ENCODE peak calls at places on chromosome 6, in seven cellular contexts. One of them, this sample, is unnamed.

GRCh38 chr6:133396630-133397335 is 155.6 kb downstream of the EYA4 start:
- DNase-seq in stimulated activated CD8-positive, alpha-beta memory T cell treated with anti-CD3 and anti-CD28 coated beads, Interleukin-15, amount 100 ng/mL, for 4 hours: no peak
- DNase-seq in stimulated activated naive CD4-positive, alpha-beta T cell: no peak
- DNase-seq in NCI-H446: no peak
- DNase-seq in stimulated activated CD4-positive, alpha-beta T cell treated with anti-CD3 and anti-CD28 coated beads, Interleukin-2, amount 100 ng/mL, for 24 hours: no peak
- DNase-seq in choroid plexus epithelial cell: no peak
- DNase-seq in transverse colon: no peak
- DNase-seq in this sample: no peak

GRCh38 chr6:32815996-32816395 is 806 bp downstream of the HLA-DOB start:
- DNase-seq in choroid plexus epithelial cell: no peak
- DNase-seq in stimulated activated CD4-positive, alpha-beta T cell treated with anti-CD3 and anti-CD28 coated beads, Interleukin-2, amount 100 ng/mL, for 24 hours: no peak
- DNase-seq in NCI-H446: no peak
- DNase-seq in transverse colon: no peak
- DNase-seq in stimulated activated CD8-positive, alpha-beta memory T cell treated with anti-CD3 and anti-CD28 coated beads, Interleukin-15, amount 100 ng/mL, for 4 hours: no peak
- DNase-seq in stimulated activated naive CD4-positive, alpha-beta T cell: no peak
- DNase-seq in this sample: no peak

GRCh38 chr6:139743629-139744028 is 369.2 kb upstream of the CITED2 start:
- DNase-seq in stimulated activated CD4-positive, alpha-beta T cell treated with anti-CD3 and anti-CD28 coated beads, Interleukin-2, amount 100 ng/mL, for 24 hours: no peak
- DNase-seq in choroid plexus epithelial cell: peak
- DNase-seq in stimulated activated CD8-positive, alpha-beta memory T cell treated with anti-CD3 and anti-CD28 coated beads, Interleukin-15, amount 100 ng/mL, for 4 hours: no peak
- DNase-seq in transverse colon: no peak
- DNase-seq in stimulated activated naive CD4-positive, alpha-beta T cell: no peak
- DNase-seq in NCI-H446: no peak
- DNase-seq in this sample: peak

GRCh38 chr6:108597601-108598315 is 37.0 kb downstream of the FOXO3 start:
- DNase-seq in stimulated activated CD4-positive, alpha-beta T cell treated with anti-CD3 and anti-CD28 coated beads, Interleukin-2, amount 100 ng/mL, for 24 hours: no peak
- DNase-seq in choroid plexus epithelial cell: no peak
- DNase-seq in stimulated activated naive CD4-positive, alpha-beta T cell: no peak
- DNase-seq in transverse colon: no peak
- DNase-seq in stimulated activated CD8-positive, alpha-beta memory T cell treated with anti-CD3 and anti-CD28 coated beads, Interleukin-15, amount 100 ng/mL, for 4 hours: no peak
- DNase-seq in NCI-H446: no peak
- DNase-seq in this sample: no peak

GRCh38 chr6:95093154-95093553 is 484.2 kb upstream of the MANEA start:
- DNase-seq in stimulated activated CD4-positive, alpha-beta T cell treated with anti-CD3 and anti-CD28 coated beads, Interleukin-2, amount 100 ng/mL, for 24 hours: no peak
- DNase-seq in NCI-H446: no peak
- DNase-seq in transverse colon: no peak
- DNase-seq in stimulated activated CD8-positive, alpha-beta memory T cell treated with anti-CD3 and anti-CD28 coated beads, Interleukin-15, amount 100 ng/mL, for 4 hours: no peak
- DNase-seq in stimulated activated naive CD4-positive, alpha-beta T cell: no peak
- DNase-seq in choroid plexus epithelial cell: peak
- DNase-seq in this sample: no peak

GRCh38 chr6:160202411-160202810 is 56.2 kb downstream of the SLC22A2 start:
- DNase-seq in stimulated activated CD4-positive, alpha-beta T cell treated with anti-CD3 and anti-CD28 coated beads, Interleukin-2, amount 100 ng/mL, for 24 hours: no peak
- DNase-seq in stimulated activated naive CD4-positive, alpha-beta T cell: no peak
- DNase-seq in stimulated activated CD8-positive, alpha-beta memory T cell treated with anti-CD3 and anti-CD28 coated beads, Interleukin-15, amount 100 ng/mL, for 4 hours: no peak
- DNase-seq in choroid plexus epithelial cell: no peak
- DNase-seq in NCI-H446: no peak
- DNase-seq in transverse colon: no peak
- DNase-seq in this sample: no peak

GRCh38 chr6:26170181-26170580 is 83.0 kb downstream of the HFE start:
- DNase-seq in choroid plexus epithelial cell: no peak
- DNase-seq in stimulated activated naive CD4-positive, alpha-beta T cell: no peak
- DNase-seq in stimulated activated CD4-positive, alpha-beta T cell treated with anti-CD3 and anti-CD28 coated beads, Interleukin-2, amount 100 ng/mL, for 24 hours: no peak
- DNase-seq in NCI-H446: no peak
- DNase-seq in transverse colon: no peak
- DNase-seq in stimulated activated CD8-positive, alpha-beta memory T cell treated with anti-CD3 and anti-CD28 coated beads, Interleukin-15, amount 100 ng/mL, for 4 hours: no peak
- DNase-seq in this sample: no peak

GRCh38 chr6:65937982-65938381 is 231.0 kb upstream of the EYS start:
- DNase-seq in stimulated activated naive CD4-positive, alpha-beta T cell: no peak
- DNase-seq in NCI-H446: no peak
- DNase-seq in stimulated activated CD8-positive, alpha-beta memory T cell treated with anti-CD3 and anti-CD28 coated beads, Interleukin-15, amount 100 ng/mL, for 4 hours: no peak
- DNase-seq in stimulated activated CD4-positive, alpha-beta T cell treated with anti-CD3 and anti-CD28 coated beads, Interleukin-2, amount 100 ng/mL, for 24 hours: no peak
- DNase-seq in transverse colon: no peak
- DNase-seq in choroid plexus epithelial cell: no peak
- DNase-seq in this sample: no peak

GRCh38 chr6:11532097-11532496 is 5.5 kb upstream of the TMEM170B start:
- DNase-seq in NCI-H446: peak
- DNase-seq in stimulated activated naive CD4-positive, alpha-beta T cell: no peak
- DNase-seq in choroid plexus epithelial cell: no peak
- DNase-seq in transverse colon: no peak
- DNase-seq in stimulated activated CD8-positive, alpha-beta memory T cell treated with anti-CD3 and anti-CD28 coated beads, Interleukin-15, amount 100 ng/mL, for 4 hours: no peak
- DNase-seq in stimulated activated CD4-positive, alpha-beta T cell treated with anti-CD3 and anti-CD28 coated beads, Interleukin-2, amount 100 ng/mL, for 24 hours: no peak
- DNase-seq in this sample: no peak

GRCh38 chr6:123393333-123393732 is 243.4 kb downstream of the TRDN start:
- DNase-seq in stimulated activated CD8-positive, alpha-beta memory T cell treated with anti-CD3 and anti-CD28 coated beads, Interleukin-15, amount 100 ng/mL, for 4 hours: no peak
- DNase-seq in stimulated activated CD4-positive, alpha-beta T cell treated with anti-CD3 and anti-CD28 coated beads, Interleukin-2, amount 100 ng/mL, for 24 hours: no peak
- DNase-seq in choroid plexus epithelial cell: peak
- DNase-seq in stimulated activated naive CD4-positive, alpha-beta T cell: no peak
- DNase-seq in NCI-H446: no peak
- DNase-seq in transverse colon: no peak
- DNase-seq in this sample: peak

GRCh38 chr6:161429921-161430490 is 156.1 kb upstream of the AGPAT4 start:
- DNase-seq in stimulated activated naive CD4-positive, alpha-beta T cell: no peak
- DNase-seq in transverse colon: no peak
- DNase-seq in NCI-H446: no peak
- DNase-seq in choroid plexus epithelial cell: peak
- DNase-seq in stimulated activated CD8-positive, alpha-beta memory T cell treated with anti-CD3 and anti-CD28 coated beads, Interleukin-15, amount 100 ng/mL, for 4 hours: no peak
- DNase-seq in stimulated activated CD4-positive, alpha-beta T cell treated with anti-CD3 and anti-CD28 coated beads, Interleukin-2, amount 100 ng/mL, for 24 hours: no peak
- DNase-seq in this sample: peak

GRCh38 chr6:84263557-84263956 is 36.1 kb upstream of the CEP162 start:
- DNase-seq in stimulated activated CD4-positive, alpha-beta T cell treated with anti-CD3 and anti-CD28 coated beads, Interleukin-2, amount 100 ng/mL, for 24 hours: no peak
- DNase-seq in NCI-H446: no peak
- DNase-seq in choroid plexus epithelial cell: peak
- DNase-seq in stimulated activated naive CD4-positive, alpha-beta T cell: no peak
- DNase-seq in transverse colon: no peak
- DNase-seq in stimulated activated CD8-positive, alpha-beta memory T cell treated with anti-CD3 and anti-CD28 coated beads, Interleukin-15, amount 100 ng/mL, for 4 hours: no peak
- DNase-seq in this sample: no peak

GRCh38 chr6:16238057-16238657 is at the start of gene GMPR:
- DNase-seq in NCI-H446: no peak
- DNase-seq in stimulated activated naive CD4-positive, alpha-beta T cell: peak
- DNase-seq in transverse colon: peak
- DNase-seq in stimulated activated CD8-positive, alpha-beta memory T cell treated with anti-CD3 and anti-CD28 coated beads, Interleukin-15, amount 100 ng/mL, for 4 hours: peak
- DNase-seq in choroid plexus epithelial cell: peak
- DNase-seq in stimulated activated CD4-positive, alpha-beta T cell treated with anti-CD3 and anti-CD28 coated beads, Interleukin-2, amount 100 ng/mL, for 24 hours: peak
- DNase-seq in this sample: peak

GRCh38 chr6:3884007-3884745 is 35.0 kb downstream of the FAM50B start:
- DNase-seq in transverse colon: no peak
- DNase-seq in stimulated activated CD8-positive, alpha-beta memory T cell treated with anti-CD3 and anti-CD28 coated beads, Interleukin-15, amount 100 ng/mL, for 4 hours: no peak
- DNase-seq in stimulated activated naive CD4-positive, alpha-beta T cell: no peak
- DNase-seq in choroid plexus epithelial cell: peak
- DNase-seq in stimulated activated CD4-positive, alpha-beta T cell treated with anti-CD3 and anti-CD28 coated beads, Interleukin-2, amount 100 ng/mL, for 24 hours: no peak
- DNase-seq in NCI-H446: no peak
- DNase-seq in this sample: peak

GRCh38 chr6:37142047-37142614 is 27.8 kb upstream of the PIM1 start:
- DNase-seq in choroid plexus epithelial cell: no peak
- DNase-seq in NCI-H446: peak
- DNase-seq in transverse colon: no peak
- DNase-seq in stimulated activated CD8-positive, alpha-beta memory T cell treated with anti-CD3 and anti-CD28 coated beads, Interleukin-15, amount 100 ng/mL, for 4 hours: no peak
- DNase-seq in stimulated activated CD4-positive, alpha-beta T cell treated with anti-CD3 and anti-CD28 coated beads, Interleukin-2, amount 100 ng/mL, for 24 hours: no peak
- DNase-seq in stimulated activated naive CD4-positive, alpha-beta T cell: no peak
- DNase-seq in this sample: no peak

GRCh38 chr6:37052027-37052628 is 46.7 kb downstream of the FGD2 start:
- DNase-seq in choroid plexus epithelial cell: no peak
- DNase-seq in stimulated activated CD8-positive, alpha-beta memory T cell treated with anti-CD3 and anti-CD28 coated beads, Interleukin-15, amount 100 ng/mL, for 4 hours: no peak
- DNase-seq in NCI-H446: no peak
- DNase-seq in transverse colon: no peak
- DNase-seq in stimulated activated naive CD4-positive, alpha-beta T cell: no peak
- DNase-seq in stimulated activated CD4-positive, alpha-beta T cell treated with anti-CD3 and anti-CD28 coated beads, Interleukin-2, amount 100 ng/mL, for 24 hours: peak
- DNase-seq in this sample: peak

GRCh38 chr6:95576621-95577316 is 566 bp upstream of the MANEA start:
- DNase-seq in transverse colon: no peak
- DNase-seq in stimulated activated CD4-positive, alpha-beta T cell treated with anti-CD3 and anti-CD28 coated beads, Interleukin-2, amount 100 ng/mL, for 24 hours: no peak
- DNase-seq in stimulated activated CD8-positive, alpha-beta memory T cell treated with anti-CD3 and anti-CD28 coated beads, Interleukin-15, amount 100 ng/mL, for 4 hours: no peak
- DNase-seq in NCI-H446: no peak
- DNase-seq in stimulated activated naive CD4-positive, alpha-beta T cell: peak
- DNase-seq in choroid plexus epithelial cell: peak
- DNase-seq in this sample: peak

GRCh38 chr6:25889877-25890853 is 16.1 kb upstream of the SLC17A3 start:
- DNase-seq in NCI-H446: peak
- DNase-seq in choroid plexus epithelial cell: peak
- DNase-seq in stimulated activated naive CD4-positive, alpha-beta T cell: peak
- DNase-seq in stimulated activated CD4-positive, alpha-beta T cell treated with anti-CD3 and anti-CD28 coated beads, Interleukin-2, amount 100 ng/mL, for 24 hours: no peak
- DNase-seq in transverse colon: peak
- DNase-seq in stimulated activated CD8-positive, alpha-beta memory T cell treated with anti-CD3 and anti-CD28 coated beads, Interleukin-15, amount 100 ng/mL, for 4 hours: no peak
- DNase-seq in this sample: peak

GRCh38 chr6:110874880-110875547 is 429 bp downstream of the AMD1 start:
- DNase-seq in stimulated activated CD4-positive, alpha-beta T cell treated with anti-CD3 and anti-CD28 coated beads, Interleukin-2, amount 100 ng/mL, for 24 hours: peak
- DNase-seq in stimulated activated naive CD4-positive, alpha-beta T cell: no peak
- DNase-seq in NCI-H446: no peak
- DNase-seq in transverse colon: peak
- DNase-seq in choroid plexus epithelial cell: no peak
- DNase-seq in stimulated activated CD8-positive, alpha-beta memory T cell treated with anti-CD3 and anti-CD28 coated beads, Interleukin-15, amount 100 ng/mL, for 4 hours: peak
- DNase-seq in this sample: peak

GRCh38 chr6:163721435-163721834 is 306.9 kb downstream of the QKI start:
- DNase-seq in stimulated activated CD8-positive, alpha-beta memory T cell treated with anti-CD3 and anti-CD28 coated beads, Interleukin-15, amount 100 ng/mL, for 4 hours: no peak
- DNase-seq in NCI-H446: no peak
- DNase-seq in stimulated activated CD4-positive, alpha-beta T cell treated with anti-CD3 and anti-CD28 coated beads, Interleukin-2, amount 100 ng/mL, for 24 hours: no peak
- DNase-seq in stimulated activated naive CD4-positive, alpha-beta T cell: no peak
- DNase-seq in choroid plexus epithelial cell: no peak
- DNase-seq in transverse colon: no peak
- DNase-seq in this sample: no peak

GRCh38 chr6:9766240-9766915 is 648.5 kb downstream of the TFAP2A start:
- DNase-seq in choroid plexus epithelial cell: peak
- DNase-seq in transverse colon: no peak
- DNase-seq in stimulated activated naive CD4-positive, alpha-beta T cell: no peak
- DNase-seq in stimulated activated CD4-positive, alpha-beta T cell treated with anti-CD3 and anti-CD28 coated beads, Interleukin-2, amount 100 ng/mL, for 24 hours: no peak
- DNase-seq in stimulated activated CD8-positive, alpha-beta memory T cell treated with anti-CD3 and anti-CD28 coated beads, Interleukin-15, amount 100 ng/mL, for 4 hours: no peak
- DNase-seq in NCI-H446: no peak
- DNase-seq in this sample: no peak

GRCh38 chr6:90288404-90288803 is 8.2 kb downstream of the BACH2 start:
- DNase-seq in stimulated activated naive CD4-positive, alpha-beta T cell: no peak
- DNase-seq in stimulated activated CD4-positive, alpha-beta T cell treated with anti-CD3 and anti-CD28 coated beads, Interleukin-2, amount 100 ng/mL, for 24 hours: no peak
- DNase-seq in NCI-H446: no peak
- DNase-seq in stimulated activated CD8-positive, alpha-beta memory T cell treated with anti-CD3 and anti-CD28 coated beads, Interleukin-15, amount 100 ng/mL, for 4 hours: no peak
- DNase-seq in transverse colon: no peak
- DNase-seq in choroid plexus epithelial cell: peak
- DNase-seq in this sample: no peak

GRCh38 chr6:31139599-31139998 is 733 bp upstream of the PSORS1C2 start:
- DNase-seq in choroid plexus epithelial cell: no peak
- DNase-seq in transverse colon: no peak
- DNase-seq in NCI-H446: no peak
- DNase-seq in stimulated activated CD4-positive, alpha-beta T cell treated with anti-CD3 and anti-CD28 coated beads, Interleukin-2, amount 100 ng/mL, for 24 hours: no peak
- DNase-seq in stimulated activated naive CD4-positive, alpha-beta T cell: no peak
- DNase-seq in stimulated activated CD8-positive, alpha-beta memory T cell treated with anti-CD3 and anti-CD28 coated beads, Interleukin-15, amount 100 ng/mL, for 4 hours: no peak
- DNase-seq in this sample: no peak

GRCh38 chr6:34511923-34512737 is 44.0 kb downstream of the SPDEF start:
- DNase-seq in stimulated activated CD4-positive, alpha-beta T cell treated with anti-CD3 and anti-CD28 coated beads, Interleukin-2, amount 100 ng/mL, for 24 hours: no peak
- DNase-seq in choroid plexus epithelial cell: no peak
- DNase-seq in NCI-H446: no peak
- DNase-seq in stimulated activated naive CD4-positive, alpha-beta T cell: no peak
- DNase-seq in transverse colon: no peak
- DNase-seq in stimulated activated CD8-positive, alpha-beta memory T cell treated with anti-CD3 and anti-CD28 coated beads, Interleukin-15, amount 100 ng/mL, for 4 hours: no peak
- DNase-seq in this sample: no peak

GRCh38 chr6:37565267-37566208 is 65.8 kb upstream of the CCDC167 start:
- DNase-seq in stimulated activated CD4-positive, alpha-beta T cell treated with anti-CD3 and anti-CD28 coated beads, Interleukin-2, amount 100 ng/mL, for 24 hours: no peak
- DNase-seq in stimulated activated naive CD4-positive, alpha-beta T cell: no peak
- DNase-seq in stimulated activated CD8-positive, alpha-beta memory T cell treated with anti-CD3 and anti-CD28 coated beads, Interleukin-15, amount 100 ng/mL, for 4 hours: no peak
- DNase-seq in NCI-H446: no peak
- DNase-seq in choroid plexus epithelial cell: no peak
- DNase-seq in transverse colon: no peak
- DNase-seq in this sample: peak

GRCh38 chr6:19552588-19552987 is 284.6 kb upstream of the ID4 start:
- DNase-seq in stimulated activated CD8-positive, alpha-beta memory T cell treated with anti-CD3 and anti-CD28 coated beads, Interleukin-15, amount 100 ng/mL, for 4 hours: no peak
- DNase-seq in stimulated activated CD4-positive, alpha-beta T cell treated with anti-CD3 and anti-CD28 coated beads, Interleukin-2, amount 100 ng/mL, for 24 hours: no peak
- DNase-seq in NCI-H446: no peak
- DNase-seq in transverse colon: no peak
- DNase-seq in choroid plexus epithelial cell: no peak
- DNase-seq in stimulated activated naive CD4-positive, alpha-beta T cell: no peak
- DNase-seq in this sample: no peak

GRCh38 chr6:3259491-3259958 is 778 bp downstream of the PSMG4 start:
- DNase-seq in choroid plexus epithelial cell: peak
- DNase-seq in stimulated activated CD4-positive, alpha-beta T cell treated with anti-CD3 and anti-CD28 coated beads, Interleukin-2, amount 100 ng/mL, for 24 hours: peak
- DNase-seq in stimulated activated naive CD4-positive, alpha-beta T cell: peak
- DNase-seq in NCI-H446: no peak
- DNase-seq in stimulated activated CD8-positive, alpha-beta memory T cell treated with anti-CD3 and anti-CD28 coated beads, Interleukin-15, amount 100 ng/mL, for 4 hours: no peak
- DNase-seq in transverse colon: peak
- DNase-seq in this sample: peak

GRCh38 chr6:162379762-162380409 is 347.7 kb downstream of the PRKN start:
- DNase-seq in choroid plexus epithelial cell: peak
- DNase-seq in stimulated activated naive CD4-positive, alpha-beta T cell: no peak
- DNase-seq in stimulated activated CD8-positive, alpha-beta memory T cell treated with anti-CD3 and anti-CD28 coated beads, Interleukin-15, amount 100 ng/mL, for 4 hours: no peak
- DNase-seq in NCI-H446: no peak
- DNase-seq in transverse colon: no peak
- DNase-seq in stimulated activated CD4-positive, alpha-beta T cell treated with anti-CD3 and anti-CD28 coated beads, Interleukin-2, amount 100 ng/mL, for 24 hours: no peak
- DNase-seq in this sample: peak

GRCh38 chr6:156798091-156798735 is 21.0 kb downstream of the ARID1B start:
- DNase-seq in transverse colon: no peak
- DNase-seq in NCI-H446: no peak
- DNase-seq in stimulated activated naive CD4-positive, alpha-beta T cell: no peak
- DNase-seq in choroid plexus epithelial cell: no peak
- DNase-seq in stimulated activated CD8-positive, alpha-beta memory T cell treated with anti-CD3 and anti-CD28 coated beads, Interleukin-15, amount 100 ng/mL, for 4 hours: no peak
- DNase-seq in stimulated activated CD4-positive, alpha-beta T cell treated with anti-CD3 and anti-CD28 coated beads, Interleukin-2, amount 100 ng/mL, for 24 hours: no peak
- DNase-seq in this sample: no peak

GRCh38 chr6:34656378-34657036 is 40.1 kb downstream of the ILRUN start:
- DNase-seq in choroid plexus epithelial cell: peak
- DNase-seq in stimulated activated CD8-positive, alpha-beta memory T cell treated with anti-CD3 and anti-CD28 coated beads, Interleukin-15, amount 100 ng/mL, for 4 hours: no peak
- DNase-seq in stimulated activated CD4-positive, alpha-beta T cell treated with anti-CD3 and anti-CD28 coated beads, Interleukin-2, amount 100 ng/mL, for 24 hours: peak
- DNase-seq in stimulated activated naive CD4-positive, alpha-beta T cell: no peak
- DNase-seq in transverse colon: peak
- DNase-seq in NCI-H446: peak
- DNase-seq in this sample: peak

GRCh38 chr6:31075528-31075927 is 36.8 kb downstream of the C6orf15 start:
- DNase-seq in NCI-H446: no peak
- DNase-seq in choroid plexus epithelial cell: peak
- DNase-seq in transverse colon: no peak
- DNase-seq in stimulated activated CD8-positive, alpha-beta memory T cell treated with anti-CD3 and anti-CD28 coated beads, Interleukin-15, amount 100 ng/mL, for 4 hours: no peak
- DNase-seq in stimulated activated CD4-positive, alpha-beta T cell treated with anti-CD3 and anti-CD28 coated beads, Interleukin-2, amount 100 ng/mL, for 24 hours: no peak
- DNase-seq in stimulated activated naive CD4-positive, alpha-beta T cell: no peak
- DNase-seq in this sample: no peak

GRCh38 chr6:121112358-121112757 is 221.9 kb downstream of the TBC1D32 start:
- DNase-seq in stimulated activated CD8-positive, alpha-beta memory T cell treated with anti-CD3 and anti-CD28 coated beads, Interleukin-15, amount 100 ng/mL, for 4 hours: no peak
- DNase-seq in stimulated activated naive CD4-positive, alpha-beta T cell: no peak
- DNase-seq in choroid plexus epithelial cell: no peak
- DNase-seq in stimulated activated CD4-positive, alpha-beta T cell treated with anti-CD3 and anti-CD28 coated beads, Interleukin-2, amount 100 ng/mL, for 24 hours: no peak
- DNase-seq in transverse colon: no peak
- DNase-seq in NCI-H446: no peak
- DNase-seq in this sample: no peak

GRCh38 chr6:133062077-133062476 is 179.1 kb upstream of the EYA4 start:
- DNase-seq in stimulated activated CD4-positive, alpha-beta T cell treated with anti-CD3 and anti-CD28 coated beads, Interleukin-2, amount 100 ng/mL, for 24 hours: no peak
- DNase-seq in stimulated activated naive CD4-positive, alpha-beta T cell: no peak
- DNase-seq in stimulated activated CD8-positive, alpha-beta memory T cell treated with anti-CD3 and anti-CD28 coated beads, Interleukin-15, amount 100 ng/mL, for 4 hours: no peak
- DNase-seq in transverse colon: no peak
- DNase-seq in NCI-H446: no peak
- DNase-seq in choroid plexus epithelial cell: peak
- DNase-seq in this sample: no peak

GRCh38 chr6:68235192-68235812 is 399.8 kb upstream of the ADGRB3 start:
- DNase-seq in stimulated activated CD8-positive, alpha-beta memory T cell treated with anti-CD3 and anti-CD28 coated beads, Interleukin-15, amount 100 ng/mL, for 4 hours: no peak
- DNase-seq in NCI-H446: no peak
- DNase-seq in stimulated activated CD4-positive, alpha-beta T cell treated with anti-CD3 and anti-CD28 coated beads, Interleukin-2, amount 100 ng/mL, for 24 hours: no peak
- DNase-seq in transverse colon: no peak
- DNase-seq in choroid plexus epithelial cell: peak
- DNase-seq in stimulated activated naive CD4-positive, alpha-beta T cell: no peak
- DNase-seq in this sample: no peak

GRCh38 chr6:111898452-111898851 is 25.2 kb upstream of the FYN start:
- DNase-seq in choroid plexus epithelial cell: no peak
- DNase-seq in transverse colon: no peak
- DNase-seq in stimulated activated CD8-positive, alpha-beta memory T cell treated with anti-CD3 and anti-CD28 coated beads, Interleukin-15, amount 100 ng/mL, for 4 hours: no peak
- DNase-seq in NCI-H446: no peak
- DNase-seq in stimulated activated CD4-positive, alpha-beta T cell treated with anti-CD3 and anti-CD28 coated beads, Interleukin-2, amount 100 ng/mL, for 24 hours: no peak
- DNase-seq in stimulated activated naive CD4-positive, alpha-beta T cell: no peak
- DNase-seq in this sample: no peak